ENCODE peak calls at places on chromosome 5, in four cellular contexts. One of them, this sample, is unnamed.

GRCh38 chr5:176629853-176630680 is at the start of the genes EIF4E1B and SNCB:
- DNase-seq in SHP77: no peak
- DNase-seq in HT1080: peak; percentile 15
- DNase-seq in activated effector memory CD4-positive, alpha-beta T cell treated with Interleukin-2 at 50 U/mL for 16 hours: no peak
- DNase-seq in this sample: peak; percentile 47

GRCh38 chr5:142495561-142495960 is 170.7 kb upstream of the SPRY4 start:
- DNase-seq in activated effector memory CD4-positive, alpha-beta T cell treated with Interleukin-2 at 50 U/mL for 16 hours: no peak
- DNase-seq in HT1080: no peak
- DNase-seq in SHP77: no peak
- DNase-seq in this sample: no peak

GRCh38 chr5:136308396-136308795 is 56.9 kb downstream of the TRPC7 start:
- DNase-seq in activated effector memory CD4-positive, alpha-beta T cell treated with Interleukin-2 at 50 U/mL for 16 hours: no peak
- DNase-seq in SHP77: no peak
- DNase-seq in HT1080: no peak
- DNase-seq in this sample: no peak

GRCh38 chr5:76074487-76074886 is 8.7 kb upstream of the SV2C start:
- DNase-seq in activated effector memory CD4-positive, alpha-beta T cell treated with Interleukin-2 at 50 U/mL for 16 hours: no peak
- DNase-seq in HT1080: no peak
- DNase-seq in SHP77: no peak
- DNase-seq in this sample: no peak

GRCh38 chr5:73801736-73802135 is 175.7 kb downstream of the ARHGEF28 start:
- DNase-seq in HT1080: no peak
- DNase-seq in SHP77: no peak
- DNase-seq in activated effector memory CD4-positive, alpha-beta T cell treated with Interleukin-2 at 50 U/mL for 16 hours: no peak
- DNase-seq in this sample: no peak

GRCh38 chr5:91269198-91269597 is 113.9 kb downstream of the ARRDC3 start:
- DNase-seq in HT1080: no peak
- DNase-seq in activated effector memory CD4-positive, alpha-beta T cell treated with Interleukin-2 at 50 U/mL for 16 hours: no peak
- DNase-seq in SHP77: no peak
- DNase-seq in this sample: no peak

GRCh38 chr5:78985407-78986223 is 505 bp upstream of the ARSB start:
- DNase-seq in HT1080: peak; percentile 76
- DNase-seq in SHP77: peak; percentile 70
- DNase-seq in activated effector memory CD4-positive, alpha-beta T cell treated with Interleukin-2 at 50 U/mL for 16 hours: peak; percentile 13
- DNase-seq in this sample: peak; percentile 78

GRCh38 chr5:116557669-116558271 is 16.9 kb downstream of the SEMA6A start:
- DNase-seq in SHP77: peak; percentile 30
- DNase-seq in HT1080: no peak
- DNase-seq in activated effector memory CD4-positive, alpha-beta T cell treated with Interleukin-2 at 50 U/mL for 16 hours: no peak
- DNase-seq in this sample: no peak

GRCh38 chr5:114362197-114362976 is 517 bp downstream of the KCNN2 start:
- DNase-seq in HT1080: peak; percentile 6
- DNase-seq in activated effector memory CD4-positive, alpha-beta T cell treated with Interleukin-2 at 50 U/mL for 16 hours: no peak
- DNase-seq in SHP77: no peak
- DNase-seq in this sample: no peak

GRCh38 chr5:122200894-122201293 is 71.5 kb downstream of the ZNF474 start:
- DNase-seq in HT1080: no peak
- DNase-seq in SHP77: no peak
- DNase-seq in activated effector memory CD4-positive, alpha-beta T cell treated with Interleukin-2 at 50 U/mL for 16 hours: no peak
- DNase-seq in this sample: no peak

This sample was measured in stimulated activated naive B cell treated with anti-CD40 and anti-IgM and Interleukin-4, amounts not matched to agents 10 μg/mL and 1 μg/mL and 100 μg/mL, for 72 hours.